ENCODE peak calls at places on chromosomes 7 and 10, in four cellular contexts. E, X, K and L are unnamed samples.

GRCh38 chr10:129968020-129968861 is 4.2 kb upstream of the EBF3 start:
- DNase-seq in E (no peak), X (no peak), K (no peak), L (no peak)

GRCh38 chr7:118872568-118872967 is 648.1 kb downstream of the ANKRD7 start:
- DNase-seq in K (no peak), E (no peak), X (no peak), L (no peak)

GRCh38 chr7:141333459-141333858 is 217.8 kb upstream of the AGK start:
- DNase-seq in X (no peak), K (no peak), E (peak; percentile 16), L (no peak)

GRCh38 chr10:77913090-77913489 is 13.5 kb downstream of the DLG5 start:
- DNase-seq in K (no peak), E (no peak), X (no peak), L (no peak)

GRCh38 chr7:21642422-21642821 is 99.6 kb downstream of the DNAH11 start:
- DNase-seq in E (no peak), K (no peak), X (no peak), L (no peak)

GRCh38 chr10:8378198-8378983 is 323.9 kb downstream of the GATA3 start:
- DNase-seq in K (no peak), X (no peak), E (no peak), L (no peak)

GRCh38 chr10:13837966-13838365 is 251.2 kb downstream of the PRPF18 start:
- DNase-seq in E (no peak), K (no peak), X (no peak), L (no peak)

GRCh38 chr7:102456327-102456726 is 8.3 kb downstream of the ALKBH4 start:
- DNase-seq in K (no peak), E (no peak), X (no peak), L (no peak)

GRCh38 chr7:50339990-50340500 is 35.5 kb downstream of the IKZF1 start:
- DNase-seq in X (peak; percentile 52), E (no peak), K (no peak), L (no peak)